ENCODE peak calls at places on chromosomes 2 and 18, in six cellular contexts. T is cardiac fibroblast, S is heart right ventricle, Z is fibroblast of villous mesenchyme, E is AG10803, W is brain microvascular endothelial cell. Y is an unnamed sample.
A peak's percentile ranks its signal among the peaks of the same experiment; 100 is the strongest.

GRCh38 chr2:120715356-120715755 is 20.3 kb upstream of the GLI2 start:
- DNase-seq in W (no peak), S (no peak), E (no peak), Z (no peak), T (peak; percentile 18), Y (peak; percentile 38)

GRCh38 chr2:201996006-201996405 is 37.6 kb upstream of the FZD7 start:
- DNase-seq in T (no peak), E (no peak), W (no peak), S (no peak), Z (no peak), Y (no peak)

GRCh38 chr18:60469396-60469795 is 96.8 kb upstream of the MC4R start:
- DNase-seq in E (no peak), S (no peak), Z (no peak), W (no peak), T (peak; percentile 3), Y (no peak)

GRCh38 chr2:198322275-198322674 is 517.9 kb downstream of the PLCL1 start:
- DNase-seq in S (no peak), Z (no peak), W (no peak), E (no peak), T (no peak), Y (no peak)

GRCh38 chr2:60827369-60827768 is 54.0 kb upstream of the REL start:
- DNase-seq in T (no peak), E (no peak), Z (no peak), W (no peak), S (no peak), Y (no peak)

GRCh38 chr2:25090801-25091200 is 48.9 kb downstream of the EFR3B start:
- DNase-seq in E (no peak), S (no peak), T (no peak), Z (no peak), W (no peak), Y (no peak)

GRCh38 chr2:42792583-42793313 is at the start of gene HAAO:
- DNase-seq in S (peak; percentile 67), W (no peak), T (no peak), E (no peak), Z (no peak), Y (no peak)

GRCh38 chr2:203869207-203869606 is 1.6 kb downstream of the CTLA4 start:
- DNase-seq in S (no peak), Z (no peak), E (no peak), T (no peak), W (no peak), Y (no peak)

GRCh38 chr2:59583173-59583765 is 970.2 kb downstream of the BCL11A start:
- DNase-seq in E (no peak), T (no peak), Z (no peak), S (no peak), W (no peak), Y (no peak)

GRCh38 chr18:13370995-13371625 is 152.6 kb downstream of the LDLRAD4 start:
- DNase-seq in E (no peak), W (no peak), T (no peak), Z (no peak), S (no peak), Y (no peak)

GRCh38 chr2:158644139-158644538 is 151.0 kb upstream of the DAPL1 start:
- DNase-seq in T (peak; percentile 76), W (peak; percentile 88), Z (peak; percentile 46), S (no peak), E (peak; percentile 69), Y (peak; percentile 70)

GRCh38 chr18:24054130-24054529 is 39.6 kb downstream of the TTC39C start:
- DNase-seq in E (peak; percentile 85), Z (no peak), T (no peak), S (no peak), W (no peak), Y (peak; percentile 67)

GRCh38 chr2:231347081-231347480 is 48.4 kb upstream of the B3GNT7 start:
- DNase-seq in E (no peak), Z (peak; percentile 16), T (no peak), W (no peak), S (no peak), Y (no peak)

GRCh38 chr2:105117565-105117964 is 79.7 kb downstream of the MRPS9 start:
- DNase-seq in Z (no peak), W (no peak), S (no peak), T (no peak), E (no peak), Y (no peak)

GRCh38 chr2:67581751-67582150 is 184.6 kb downstream of the ETAA1 start:
- DNase-seq in W (no peak), S (no peak), Z (no peak), T (no peak), E (no peak), Y (no peak)
- TF ChIP-seq CTCF in W (peak; percentile 41), S (no peak), Z (peak; percentile 27), T (peak; percentile 26), E (no peak), Y (peak; percentile 4)

GRCh38 chr2:177149155-177149503 is 63.5 kb upstream of the HNRNPA3 start:
- DNase-seq in T (no peak), Z (no peak), E (no peak), W (no peak), S (no peak), Y (no peak)
- H3K4me3 ChIP-seq in T (no peak overlapping the region), Z (no peak overlapping the region), E (no peak overlapping the region), W (no peak overlapping the region), S (no peak overlapping the region), Y (no peak overlapping the region)

DNA sequence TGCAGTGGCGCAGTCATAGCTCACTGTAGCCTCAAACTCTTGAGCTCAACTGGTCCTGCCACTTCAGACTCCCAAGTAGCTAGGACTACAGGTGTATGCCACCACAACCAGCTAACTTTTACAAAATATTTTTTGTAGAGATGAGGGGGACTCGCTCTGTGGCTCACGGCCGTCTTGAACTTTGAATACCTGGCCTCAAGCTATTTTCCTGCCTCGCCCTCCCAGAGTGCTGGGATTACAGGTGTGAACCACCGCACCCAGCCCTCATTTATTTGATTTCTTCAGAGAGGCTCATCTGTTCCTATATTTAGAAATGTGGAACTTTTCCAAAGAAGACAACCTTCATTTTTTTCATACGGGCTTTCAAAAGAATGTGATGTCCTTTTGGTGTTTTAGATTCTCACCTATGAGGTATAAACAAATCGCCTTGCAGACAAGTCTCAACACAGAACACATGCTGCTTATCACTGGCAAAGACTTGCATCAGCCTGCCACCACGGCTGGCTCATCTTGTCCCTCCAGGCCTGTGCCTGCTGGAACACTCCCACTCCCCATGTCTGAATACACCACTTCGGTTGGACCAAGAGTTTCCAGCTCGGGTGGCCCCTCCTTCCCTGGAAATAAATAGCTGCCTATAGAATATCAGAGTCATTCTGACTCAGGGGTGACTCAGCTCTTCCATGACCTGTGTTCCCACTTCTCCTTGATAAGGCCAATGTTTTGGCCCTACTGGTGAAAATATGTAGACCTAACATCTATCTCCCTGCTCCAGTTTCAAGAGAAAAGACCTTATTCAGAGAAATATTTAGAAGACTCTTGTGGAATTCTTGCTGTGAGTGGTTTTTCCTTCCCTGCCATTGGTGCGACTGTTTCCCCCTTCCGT is 202.6 kb downstream of the TGIF1 start:
- DNase-seq in T (peak; percentile 98), W (peak; percentile 99), Z (peak; percentile 98), E (peak; percentile 75), S (peak; percentile 38), Y (peak; percentile 90)
- TF ChIP-seq CTCF in T (peak; percentile 33), W (peak; percentile 22), Z (peak; percentile 14), E (peak; percentile 22), S (no peak), Y (no peak)

GRCh38 chr2:69384618-69385081 is 2.4 kb downstream of the GFPT1 start:
- DNase-seq in W (no peak), Z (peak; percentile 28), E (peak; percentile 21), T (no peak), S (no peak), Y (peak; percentile 14)
- H3K4me3 ChIP-seq in W (no peak overlapping the region), Z (peak overlapping the region; percentile 85), E (peak overlapping the region; percentile 62), T (peak overlapping the region; percentile 87), S (no peak overlapping the region), Y (peak overlapping the region; percentile 81)

DNA sequence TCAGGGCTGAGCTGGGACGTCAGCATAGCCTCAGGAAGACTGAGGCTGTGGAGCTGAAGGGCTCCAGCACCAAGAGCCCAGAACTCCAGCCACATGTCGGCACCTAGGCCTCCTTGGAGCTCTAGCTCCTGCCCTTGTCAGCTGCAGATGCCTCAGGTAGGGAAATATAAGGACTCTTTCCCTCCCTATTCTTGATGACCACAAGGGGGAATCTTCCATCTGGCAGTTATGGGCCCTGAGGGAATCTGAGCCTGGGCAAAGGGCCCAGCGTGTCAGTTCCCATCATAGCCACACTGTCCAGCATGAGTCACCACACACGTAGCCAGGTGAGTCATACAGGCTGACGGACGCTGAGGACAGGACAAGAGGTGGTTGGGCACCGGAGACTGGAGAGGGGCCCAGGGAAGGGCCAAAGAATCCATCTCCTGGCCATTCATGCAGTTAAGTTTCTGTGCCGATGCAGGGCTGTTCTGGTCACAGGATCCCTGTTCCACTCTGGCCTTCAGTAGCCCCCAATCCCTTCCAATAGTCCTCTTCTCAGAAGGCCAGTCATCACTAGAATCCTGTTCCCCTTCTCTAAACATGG is 1.8 kb downstream of the MPV17 start:
- DNase-seq in W (peak; percentile 98), Z (peak; percentile 97), E (peak; percentile 98), S (peak; percentile 63), T (peak; percentile 98), Y (peak; percentile 99)
- TF ChIP-seq CTCF in W (peak; percentile 78), Z (peak; percentile 63), E (peak; percentile 71), S (peak; percentile 17), T (peak; percentile 76), Y (peak; percentile 68)

GRCh38 chr2:152025678-152026287 is 73.1 kb downstream of the CACNB4 start:
- DNase-seq in T (peak; percentile 77), S (peak; percentile 83), W (peak; percentile 81), Z (peak; percentile 70), E (peak; percentile 65), Y (peak; percentile 88)
- H3K4me3 ChIP-seq in T (peak overlapping the region; percentile 26), S (no peak overlapping the region), W (peak overlapping the region; percentile 29), Z (peak overlapping the region; percentile 40), E (peak overlapping the region; percentile 36), Y (peak overlapping the region; percentile 36)